ENCODE peak calls at places on chromosomes 13 and 19, in five cellular contexts. E is stimulated activated CD8-positive, alpha-beta memory T cell treated with anti-CD3 and anti-CD28 coated beads, Interleukin-2, amount 100 ng/mL, for 48 hours; C is left ventricle myocardium inferior; O is A549; U is AG04450. Y is an unnamed sample.

GRCh38 chr13:63012016-63012415 is 1596.4 kb upstream of the PCDH20 start:
- DNase-seq in E (no peak), C (no peak), O (no peak), U (no peak), Y (no peak)

GRCh38 chr13:78701383-78701782 is 42.4 kb upstream of the OBI1 start:
- DNase-seq in C (no peak), E (no peak), O (no peak), U (no peak), Y (no peak)

GRCh38 chr19:46898731-46899130 is 37.9 kb downstream of the ARHGAP35 start:
- DNase-seq in C (no peak), U (peak), E (no peak), O (no peak), Y (no peak)

GRCh38 chr13:64293923-64294322 is 2878.3 kb upstream of the PCDH20 start:
- DNase-seq in E (no peak), C (no peak), U (no peak), O (no peak), Y (no peak)

GRCh38 chr13:94129490-94129894 is 350.0 kb downstream of the DCT start:
- DNase-seq in O (no peak), C (no peak), U (no peak), E (no peak), Y (no peak)

GRCh38 chr19:18995804-18996241 is 37.5 kb downstream of the SUGP2 start:
- DNase-seq in U (peak), E (no peak), O (peak), C (peak), Y (peak)

GRCh38 chr19:39479916-39480315 is 722 bp upstream of the TIMM50 start:
- DNase-seq in E (no peak), U (no peak), C (no peak), O (no peak), Y (no peak)

GRCh38 chr19:8611890-8612806 is 1.6 kb upstream of the ADAMTS10 start:
- DNase-seq in C (peak), O (peak), U (no peak), E (no peak), Y (no peak)

GRCh38 chr19:2176336-2176994 is 12.7 kb downstream of the DOT1L start:
- DNase-seq in U (no peak), C (no peak), E (no peak), O (no peak), Y (no peak)

GRCh38 chr13:26168276-26168814 is 53.8 kb downstream of the RNF6 start:
- DNase-seq in C (no peak), U (no peak), O (no peak), E (no peak), Y (no peak)

GRCh38 chr19:45955905-45956608 is 17.6 kb downstream of the NOVA2 start:
- DNase-seq in C (peak), O (no peak), U (no peak), E (no peak), Y (peak)

GRCh38 chr19:28422791-28423650 is 789.9 kb downstream of the UQCRFS1 start:
- DNase-seq in E (no peak), O (no peak), U (no peak), C (no peak), Y (no peak)

GRCh38 chr19:39746836-39747529 is 9.2 kb upstream of the CLC start:
- DNase-seq in O (no peak), C (no peak), U (no peak), E (no peak), Y (no peak)

GRCh38 chr13:60756306-60756705 is 359.3 kb downstream of the TDRD3 start:
- DNase-seq in O (no peak), E (no peak), C (no peak), U (no peak), Y (no peak)

GRCh38 chr19:31675187-31675913 is 326.1 kb upstream of the TSHZ3 start:
- DNase-seq in O (no peak), E (no peak), C (no peak), U (no peak), Y (no peak)

Y was measured in SK-N-SH.